ENCODE peak calls at places on chromosome 19, in six cellular contexts. T is HS-27A; G is stimulated activated CD4-positive, alpha-beta T cell treated with anti-CD3 and anti-CD28 coated beads, Interleukin-4, amount 100 ng/mL, for 1 hour; B is cortex of kidney; Z is T follicular helper cell; J is naive thymus-derived CD8-positive, alpha-beta T cell. D is an unnamed sample.

GRCh38 chr19:58196911-58197616 is 14.2 kb downstream of the ZNF274 start:
- DNase-seq in T (peak), G (no peak), Z (no peak), B (no peak), J (no peak), D (no peak)

GRCh38 chr19:2365201-2365970 is 5.3 kb downstream of the TMPRSS9 start:
- DNase-seq in G (no peak), Z (no peak), T (no peak), J (no peak), B (no peak), D (no peak)

GRCh38 chr19:17949956-17950309 is 17.0 kb upstream of the KCNN1 start:
- DNase-seq in B (no peak), J (no peak), G (no peak), T (no peak), Z (no peak), D (no peak)

GRCh38 chr19:3576696-3577443 is 4.1 kb downstream of the HMG20B start:
- DNase-seq in Z (no peak), J (no peak), T (no peak), G (no peak), B (no peak), D (no peak)

GRCh38 chr19:41299755-41300089 is 10.2 kb upstream of the CCDC97 start:
- DNase-seq in B (no peak), G (peak), Z (peak), J (peak), T (no peak), D (peak)

GRCh38 chr19:16091546-16092475 is 15.5 kb downstream of the TPM4 start:
- DNase-seq in J (no peak), T (no peak), G (no peak), Z (no peak), B (no peak), D (no peak)

GRCh38 chr19:44800461-44800860 is 8.4 kb upstream of the BCAM start:
- DNase-seq in B (no peak), G (peak), T (peak), J (peak), Z (peak), D (peak)

GRCh38 chr19:42178791-42179500 is 38.5 kb downstream of the DEDD2 start:
- DNase-seq in G (no peak), B (no peak), T (no peak), J (no peak), Z (no peak), D (no peak)

GRCh38 chr19:10011974-10012373 is 1.3 kb upstream of the RDH8 start:
- DNase-seq in J (no peak), B (no peak), Z (no peak), T (no peak), G (no peak), D (no peak)

GRCh38 chr19:46296722-46297431 is at the start of gene HIF3A:
- DNase-seq in B (no peak), J (no peak), G (no peak), T (no peak), Z (no peak), D (no peak)

GRCh38 chr19:19321143-19321577 is 531 bp downstream of the MAU2 start:
- DNase-seq in G (peak), J (no peak), T (no peak), Z (no peak), B (no peak), D (no peak)

GRCh38 chr19:51094696-51095279 is 12.1 kb upstream of the KLK14 start:
- DNase-seq in G (peak), Z (no peak), J (peak), T (no peak), B (no peak), D (peak)

GRCh38 chr19:31054430-31054829 is 294.8 kb downstream of the TSHZ3 start:
- DNase-seq in B (no peak), Z (peak), J (no peak), G (peak), T (peak), D (peak)

GRCh38 chr19:17214531-17215124 is 529 bp upstream of the USE1 start:
- DNase-seq in T (no peak), B (no peak), G (no peak), J (no peak), Z (no peak), D (no peak)

GRCh38 chr19:55484571-55485438 is at the start of gene NAT14:
- DNase-seq in B (no peak), J (peak), Z (peak), G (peak), T (no peak), D (peak)

GRCh38 chr19:43711751-43712355 is 4.0 kb upstream of the IRGC start:
- DNase-seq in J (no peak), Z (no peak), T (no peak), G (no peak), B (no peak), D (no peak)

GRCh38 chr19:12884926-12885748 is 1.9 kb downstream of the KLF1 start:
- DNase-seq in J (peak), T (no peak), Z (peak), G (peak), B (no peak), D (peak)

GRCh38 chr19:46746281-46746965 is at the start of gene STRN4:
- DNase-seq in Z (peak), T (no peak), J (peak), G (peak), B (no peak), D (peak)

GRCh38 chr19:33086955-33087354 is 6.0 kb downstream of the GPATCH1 start:
- DNase-seq in B (no peak), J (no peak), Z (no peak), T (no peak), G (no peak), D (no peak)

GRCh38 chr19:52190679-52191293 is 934 bp downstream of the PPP2R1A start:
- DNase-seq in T (no peak), J (no peak), Z (no peak), B (no peak), G (peak), D (no peak)

D was measured in activated T-cell treated with anti-CD3 and anti-CD28 coated beads, Interleukin-2, amount 50 U/mL, for 1 hour.